ENCODE peak calls at places on chromosome 6, in five cellular contexts. F is GM13976, B is B cell, Q is BJ, J is hepatocyte. Y is an unnamed sample.

GRCh38 chr6:3061501-3061941 is 6.8 kb upstream of the RIPK1 start:
- DNase-seq in Q (no peak), F (no peak), J (no peak), B (no peak), Y (peak)

GRCh38 chr6:153170511-153170910 is 39.4 kb upstream of the RGS17 start:
- DNase-seq in F (no peak), J (no peak), Q (no peak), B (no peak), Y (no peak)

GRCh38 chr6:115514656-115515055 is 546.0 kb downstream of the FRK start:
- DNase-seq in Q (peak), F (no peak), B (no peak), J (peak), Y (no peak)

GRCh38 chr6:93787841-93788240 is 368.5 kb upstream of the EPHA7 start:
- DNase-seq in B (no peak), Q (no peak), F (no peak), J (no peak), Y (no peak)

GRCh38 chr6:31168606-31169005 is 1.9 kb downstream of the POU5F1 start:
- DNase-seq in J (no peak), B (peak), F (no peak), Q (no peak), Y (no peak)

GRCh38 chr6:1461207-1461606 is 71.8 kb downstream of the FOXF2 start:
- DNase-seq in J (no peak), B (no peak), F (no peak), Q (peak), Y (no peak)

GRCh38 chr6:81734500-81735140 is 17.9 kb downstream of the TENT5A start:
- DNase-seq in F (no peak), J (no peak), B (no peak), Q (no peak), Y (no peak)

GRCh38 chr6:63272397-63272796 is 47.4 kb downstream of the LGSN start:
- DNase-seq in B (no peak), Q (no peak), J (peak), F (peak), Y (peak)

GRCh38 chr6:126153661-126154060 is 167.3 kb downstream of the TRMT11 start:
- DNase-seq in F (no peak), J (no peak), B (no peak), Q (no peak), Y (no peak)

GRCh38 chr6:73803562-73804221 is 107.7 kb downstream of the CD109 start:
- DNase-seq in B (no peak), F (no peak), J (peak), Q (peak), Y (peak)

GRCh38 chr6:139181236-139181635 is 46.4 kb downstream of the HECA start:
- DNase-seq in J (no peak), B (no peak), Q (no peak), F (no peak), Y (no peak)

GRCh38 chr6:112205521-112206458 is 48.6 kb downstream of the LAMA4 start:
- DNase-seq in F (no peak), J (no peak), B (no peak), Q (no peak), Y (peak)

GRCh38 chr6:117441824-117442264 is 16.1 kb upstream of the ROS1 start:
- DNase-seq in J (no peak), F (no peak), Q (no peak), B (no peak), Y (peak)

GRCh38 chr6:139452176-139452876 is 77.9 kb upstream of the CITED2 start:
- DNase-seq in F (no peak), J (no peak), Q (no peak), B (no peak), Y (no peak)

GRCh38 chr6:137370871-137371633 is 123.1 kb downstream of the OLIG3 start:
- DNase-seq in J (no peak), F (no peak), Q (no peak), B (peak), Y (no peak)

GRCh38 chr6:170221753-170222400 is 69.0 kb downstream of the DLL1 start:
- DNase-seq in B (no peak), J (no peak), Q (no peak), F (no peak), Y (no peak)

GRCh38 chr6:14848019-14848418 is 397.9 kb upstream of the JARID2 start:
- DNase-seq in J (no peak), B (no peak), F (no peak), Q (peak), Y (no peak)

GRCh38 chr6:106460481-106460880 is 100.0 kb downstream of the CRYBG1 start:
- DNase-seq in F (no peak), Q (no peak), J (no peak), B (no peak), Y (no peak)

GRCh38 chr6:43128926-43129325 is 42.1 kb upstream of the SRF start:
- DNase-seq in F (no peak), Q (no peak), B (no peak), J (no peak), Y (no peak)

GRCh38 chr6:167956983-167957492 is 40.4 kb upstream of the KIF25 start:
- DNase-seq in B (no peak), Q (no peak), J (peak), F (no peak), Y (no peak)

GRCh38 chr6:148075352-148075751 is 267.3 kb upstream of the SASH1 start:
- DNase-seq in Q (no peak), B (no peak), F (no peak), J (no peak), Y (no peak)

GRCh38 chr6:40344566-40345185 is 242.5 kb downstream of the LRFN2 start:
- DNase-seq in Q (no peak), J (no peak), F (no peak), B (no peak), Y (no peak)

GRCh38 chr6:104526383-104526782 is 333.3 kb downstream of the HACE1 start:
- DNase-seq in Q (no peak), J (peak), B (no peak), F (no peak), Y (peak)

GRCh38 chr6:168527451-168528210 is 86.6 kb downstream of the SMOC2 start:
- DNase-seq in Q (no peak), B (no peak), J (no peak), F (no peak), Y (no peak)

GRCh38 chr6:46217671-46218131 is 46.9 kb upstream of the ENPP5 start:
- DNase-seq in Q (no peak), B (peak), J (no peak), F (peak), Y (no peak)

GRCh38 chr6:156016186-156016976 is 560.7 kb upstream of the NOX3 start:
- DNase-seq in F (no peak), Q (no peak), J (no peak), B (no peak), Y (no peak)

GRCh38 chr6:42915737-42916136 is at the start of gene PTCRA:
- DNase-seq in B (no peak), J (no peak), Q (no peak), F (no peak), Y (no peak)

GRCh38 chr6:68723128-68723527 is 88.0 kb downstream of the ADGRB3 start:
- DNase-seq in B (no peak), J (no peak), F (no peak), Q (no peak), Y (no peak)

GRCh38 chr6:68724054-68724453 is 89.0 kb downstream of the ADGRB3 start:
- DNase-seq in F (no peak), B (no peak), J (no peak), Q (no peak), Y (no peak)

GRCh38 chr6:68719761-68720160 is 84.7 kb downstream of the ADGRB3 start:
- DNase-seq in B (no peak), Q (no peak), F (no peak), J (no peak), Y (no peak)

GRCh38 chr6:68716605-68717004 is 81.5 kb downstream of the ADGRB3 start:
- DNase-seq in J (no peak), F (no peak), B (no peak), Q (no peak), Y (no peak)

GRCh38 chr6:68718379-68719073 is 83.4 kb downstream of the ADGRB3 start:
- DNase-seq in Q (no peak), F (no peak), J (no peak), B (no peak), Y (no peak)
- TF ChIP-seq CTCF in Q (no peak), F (no peak), J (no peak), B (no peak), Y (no peak)

GRCh38 chr6:141992109-141992508 is 140.6 kb upstream of the GJE1 start:
- DNase-seq in Q (no peak), B (no peak), J (no peak), F (no peak), Y (no peak)
- TF ChIP-seq CTCF in Q (no peak), B (no peak), J (no peak), F (no peak), Y (no peak)

GRCh38 chr6:7502743-7503142 is 38.7 kb upstream of the DSP start:
- DNase-seq in Q (no peak), F (no peak), B (no peak), J (no peak), Y (no peak)

GRCh38 chr6:7504041-7504440 is 37.4 kb upstream of the DSP start:
- DNase-seq in F (no peak), B (no peak), J (no peak), Q (no peak), Y (no peak)

GRCh38 chr6:7505196-7505699 is 36.2 kb upstream of the DSP start:
- DNase-seq in Q (peak), B (no peak), F (no peak), J (peak), Y (peak)

GRCh38 chr6:7496266-7496875 is 45.1 kb upstream of the DSP start:
- DNase-seq in J (no peak), B (no peak), F (no peak), Q (no peak), Y (no peak)

DNA sequence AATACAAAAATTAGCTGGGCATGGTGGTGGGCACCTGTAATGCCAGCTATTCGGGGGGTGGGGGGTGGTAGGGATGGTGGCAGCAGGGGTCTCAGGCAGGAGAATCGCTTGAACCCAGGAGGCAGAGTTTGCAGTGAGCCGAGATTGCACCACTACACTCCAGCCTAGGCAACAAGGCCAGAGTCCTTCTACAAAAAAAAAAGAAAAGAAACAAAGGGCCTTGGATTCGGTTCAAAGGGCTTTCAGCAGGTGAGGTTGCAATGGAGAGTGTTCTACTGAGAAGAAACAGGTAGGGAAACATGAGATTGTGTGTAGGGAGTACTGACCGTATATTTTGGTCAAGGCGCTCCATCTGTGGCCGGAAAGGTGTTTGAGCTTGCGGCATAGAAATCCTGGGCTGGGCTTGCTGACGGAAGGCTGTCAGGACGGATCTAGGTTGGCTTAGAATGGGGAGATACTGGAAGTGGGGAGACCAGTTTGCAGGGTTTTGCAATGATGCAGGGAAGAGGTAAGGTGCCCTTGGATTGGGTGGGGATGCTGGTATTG is 40.7 kb upstream of the DSP start:
- DNase-seq in J (no peak), F (no peak), Q (no peak), B (no peak), Y (no peak)
- TF ChIP-seq CTCF in J (no peak), F (no peak), Q (no peak), B (no peak), Y (no peak)

GRCh38 chr6:129499871-129500219 is 210.1 kb downstream of the ARHGAP18 start:
- DNase-seq in Q (no peak), B (no peak), J (no peak), F (no peak), Y (no peak)

GRCh38 chr6:129497591-129498555 is 212.1 kb downstream of the ARHGAP18 start:
- DNase-seq in F (no peak), J (no peak), Q (peak), B (no peak), Y (no peak)

GRCh38 chr6:129500958-129501381 is 209.0 kb downstream of the ARHGAP18 start:
- DNase-seq in Q (no peak), J (no peak), B (no peak), F (no peak), Y (no peak)

GRCh38 chr6:129498556-129498940 is 211.4 kb downstream of the ARHGAP18 start:
- DNase-seq in Q (peak), B (no peak), F (no peak), J (no peak), Y (no peak)

GRCh38 chr6:129498950-129499870 is 210.8 kb downstream of the ARHGAP18 start:
- DNase-seq in B (peak), J (peak), F (peak), Q (no peak), Y (peak)
- TF ChIP-seq CTCF in B (peak), J (peak), F (peak), Q (peak), Y (peak)

DNA sequence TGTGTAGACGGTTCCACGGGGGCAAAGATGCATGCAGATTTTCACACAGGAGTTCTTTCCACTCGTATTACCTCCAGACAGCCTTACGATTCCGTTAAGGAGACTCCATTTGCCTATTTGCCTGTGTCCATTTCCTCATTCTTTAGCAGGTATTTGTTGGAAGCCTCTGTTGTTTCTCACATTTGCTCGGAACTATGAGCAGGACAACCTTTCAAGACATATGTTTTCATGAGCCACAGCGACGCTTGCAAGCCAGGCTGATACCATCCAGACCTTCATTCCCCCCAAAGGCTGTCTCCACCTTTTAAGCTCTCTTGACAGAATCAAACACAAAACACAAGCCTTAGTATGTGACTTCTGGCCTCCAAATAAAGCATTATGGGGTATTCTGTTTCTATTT is 57.6 kb upstream of the NEDD9 start:
- DNase-seq in Q (no peak), J (no peak), F (no peak), B (no peak), Y (no peak)
- TF ChIP-seq CTCF in Q (no peak), J (no peak), F (no peak), B (no peak), Y (no peak)

GRCh38 chr6:4280721-4281120 is 145.3 kb upstream of the ECI2 start:
- DNase-seq in B (no peak), J (peak), Q (peak), F (no peak), Y (peak)

GRCh38 chr6:4282926-4283325 is 147.6 kb upstream of the ECI2 start:
- DNase-seq in F (no peak), B (no peak), Q (no peak), J (no peak), Y (no peak)

GRCh38 chr6:4280031-4280430 is 144.7 kb upstream of the ECI2 start:
- DNase-seq in Q (no peak), F (no peak), B (no peak), J (no peak), Y (no peak)

DNA sequence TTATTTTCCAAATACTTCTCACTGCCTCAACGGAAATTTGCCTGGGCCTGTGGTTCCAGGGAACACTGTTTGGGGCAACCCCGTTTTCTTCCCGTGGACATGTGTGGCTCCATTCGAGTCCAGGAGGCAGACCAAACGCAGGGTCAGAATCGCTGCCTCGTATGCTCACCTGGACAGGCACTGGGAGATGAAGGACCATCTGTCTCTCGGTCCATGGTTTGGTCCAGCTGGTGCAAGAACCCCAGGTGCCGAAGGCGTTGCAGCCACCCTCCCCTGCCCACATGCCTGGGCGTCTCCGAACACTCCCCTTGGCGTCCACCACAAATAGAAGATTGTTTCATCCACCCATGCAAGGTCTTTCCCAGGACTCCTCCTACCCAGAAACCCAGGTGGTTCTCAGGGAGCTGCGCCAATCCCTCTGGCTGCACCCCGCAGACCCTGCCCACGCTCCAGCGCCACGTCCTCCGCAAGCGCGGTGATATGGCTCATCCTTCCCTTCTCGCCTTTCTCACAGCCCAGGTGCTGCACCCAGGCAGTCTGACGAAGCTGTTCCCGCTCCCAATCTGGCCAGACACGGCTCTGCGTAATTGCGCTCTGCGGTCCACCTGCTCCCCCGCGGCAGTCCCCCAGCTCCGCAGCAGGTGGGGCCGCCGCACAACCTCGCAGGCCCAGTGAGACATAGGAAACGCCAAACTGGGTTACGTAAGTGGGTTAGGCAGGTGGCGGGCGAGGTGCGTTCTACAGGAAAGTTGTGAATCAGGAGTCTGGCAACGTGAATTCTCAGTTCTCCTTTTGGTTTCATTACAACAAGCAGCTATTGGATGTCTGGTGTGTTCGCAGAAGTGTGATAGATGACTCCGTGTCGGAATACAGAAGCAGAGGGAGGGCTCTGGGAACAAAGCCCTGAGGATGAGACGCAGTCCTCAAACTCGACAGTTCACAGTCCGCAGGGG is 146.2 kb upstream of the ECI2 start:
- DNase-seq in B (peak), Q (no peak), F (peak), J (peak), Y (peak)
- TF ChIP-seq CTCF in B (peak), Q (peak), F (peak), J (peak), Y (no peak)

DNA sequence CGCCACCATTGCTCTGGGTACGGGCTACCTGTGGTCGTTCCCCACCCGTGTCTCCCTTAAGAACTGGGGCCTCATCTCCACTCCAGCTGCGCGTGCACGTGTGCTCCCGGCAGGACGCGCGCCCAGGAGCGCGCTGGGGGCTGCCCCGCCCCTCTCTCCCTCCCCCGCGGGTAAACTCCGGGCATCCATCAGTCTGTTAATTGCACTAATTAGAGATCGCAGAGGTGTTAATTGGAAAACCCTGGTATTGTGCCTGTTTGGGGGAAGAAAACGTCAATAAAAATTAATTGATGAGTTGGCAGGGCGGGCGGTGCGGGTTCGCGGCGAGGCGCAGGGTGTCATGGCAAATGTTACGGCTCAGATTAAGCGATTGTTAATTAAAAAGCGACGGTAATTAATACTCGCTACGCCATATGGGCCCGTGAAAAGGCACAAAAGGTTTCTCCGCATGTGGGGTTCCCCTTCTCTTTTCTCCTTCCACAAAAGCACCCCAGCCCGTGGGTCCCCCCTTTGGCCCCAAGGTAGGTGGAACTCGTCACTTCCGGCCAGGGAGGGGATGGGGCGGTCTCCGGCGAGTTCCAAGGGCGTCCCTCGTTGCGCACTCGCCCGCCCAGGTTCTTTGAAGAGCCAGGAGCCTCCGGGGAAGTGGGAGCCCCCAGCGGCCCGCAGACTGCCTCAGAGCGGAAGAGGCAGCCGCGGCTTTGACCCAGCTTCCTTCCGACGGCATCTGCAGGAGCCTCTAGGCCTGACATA is 14.4 kb downstream of the FOXP4 start:
- DNase-seq in F (peak), B (peak), J (no peak), Q (no peak), Y (no peak)
- TF ChIP-seq CTCF in F (no peak), B (no peak), J (no peak), Q (no peak), Y (no peak)

GRCh38 chr6:36735110-36735971 is 37.7 kb downstream of the RAB44 start:
- DNase-seq in B (peak), F (peak), Q (peak), J (peak), Y (no peak)
- TF ChIP-seq CTCF in B (peak), F (no peak), Q (peak), J (no peak), Y (no peak)

GRCh38 chr6:26196846-26197683 is 109.8 kb downstream of the HFE start:
- DNase-seq in F (peak), J (peak), Q (peak), B (peak), Y (peak)
- TF ChIP-seq CTCF in F (no peak), J (no peak), Q (peak), B (no peak), Y (no peak)

GRCh38 chr6:12640438-12640837 is 76.1 kb upstream of the PHACTR1 start:
- DNase-seq in F (no peak), Q (no peak), B (no peak), J (no peak), Y (no peak)

GRCh38 chr6:12635813-12636212 is 80.8 kb upstream of the PHACTR1 start:
- DNase-seq in J (no peak), Q (no peak), F (no peak), B (no peak), Y (no peak)

GRCh38 chr6:12637960-12638641 is 78.5 kb upstream of the PHACTR1 start:
- DNase-seq in B (no peak), Q (peak), J (peak), F (peak), Y (peak)

GRCh38 chr6:12635375-12635774 is 81.2 kb upstream of the PHACTR1 start:
- DNase-seq in F (no peak), Q (no peak), B (no peak), J (no peak), Y (no peak)

GRCh38 chr6:12636336-12636735 is 80.2 kb upstream of the PHACTR1 start:
- DNase-seq in F (no peak), B (no peak), J (no peak), Q (no peak), Y (no peak)
- TF ChIP-seq CTCF in F (no peak), B (no peak), J (no peak), Q (peak), Y (no peak)